ENCODE peak calls at places on chromosomes 11 and 22, in ten cellular contexts. Z, T, E, L, A, H, D, F, S and U are unnamed samples.

GRCh38 chr22:33666661-33667619 is 253.3 kb downstream of the LARGE1 start:
- DNase-seq in Z (no peak), T (no peak), E (no peak), L (no peak), A (no peak), H (no peak), D (no peak), F (no peak), S (no peak), U (no peak)

GRCh38 chr11:83292709-83293435 is 6.7 kb upstream of the CCDC90B start:
- DNase-seq in Z (peak; percentile 57), T (peak; percentile 84), E (no peak), L (peak; percentile 67), A (peak; percentile 77), H (peak; percentile 74), D (no peak), F (no peak), S (no peak), U (no peak)

GRCh38 chr11:72996959-72997358 is 145.2 kb downstream of the FCHSD2 start:
- DNase-seq in Z (no peak), T (no peak), E (no peak), L (no peak), A (no peak), H (no peak), D (no peak), F (no peak), S (no peak), U (no peak)

GRCh38 chr11:33329705-33330329 is 72.6 kb downstream of the HIPK3 start:
- DNase-seq in Z (peak; percentile 50), T (peak; percentile 74), E (no peak), L (peak; percentile 76), A (peak; percentile 71), H (peak; percentile 70), D (no peak), F (no peak), S (no peak), U (peak; percentile 18)

GRCh38 chr11:79485694-79486093 is 44.9 kb upstream of the TENM4 start:
- DNase-seq in Z (no peak), T (no peak), E (no peak), L (no peak), A (no peak), H (no peak), D (no peak), F (no peak), S (no peak), U (no peak)

GRCh38 chr22:44543781-44544181 is 45.7 kb upstream of the RTL6 start:
- DNase-seq in Z (no peak), T (no peak), E (no peak), L (no peak), A (peak; percentile 39), H (no peak), D (peak; percentile 46), F (peak; percentile 50), S (no peak), U (no peak)

GRCh38 chr11:118152552-118153471 is at the start of gene SCN4B:
- DNase-seq in Z (no peak), T (peak; percentile 62), E (peak; percentile 76), L (peak; percentile 18), A (peak; percentile 78), H (peak; percentile 59), D (peak; percentile 82), F (no peak), S (peak; percentile 50), U (peak; percentile 13)

GRCh38 chr11:46260161-46260560 is 17.3 kb upstream of the CREB3L1 start:
- DNase-seq in Z (no peak), T (no peak), E (no peak), L (no peak), A (no peak), H (peak; percentile 38), D (no peak), F (peak; percentile 17), S (no peak), U (no peak)

GRCh38 chr11:47552086-47552580 is 799 bp downstream of the CELF1 start:
- DNase-seq in Z (peak; percentile 12), T (peak; percentile 25), E (peak; percentile 20), L (peak; percentile 46), A (peak; percentile 62), H (peak; percentile 75), D (peak; percentile 72), F (no peak), S (peak; percentile 26), U (no peak)

GRCh38 chr11:34513674-34513995 is at the start of gene ELF5:
- DNase-seq in Z (no peak), T (peak; percentile 9), E (no peak), L (no peak), A (peak; percentile 47), H (no peak), D (no peak), F (no peak), S (no peak), U (no peak)

GRCh38 chr11:120219157-120219934 is 8.5 kb downstream of the OAF start:
- DNase-seq in Z (no peak), T (no peak), E (peak; percentile 52), L (no peak), A (no peak), H (peak; percentile 24), D (no peak), F (no peak), S (peak; percentile 49), U (no peak)

GRCh38 chr11:110319501-110319900 is 23.1 kb upstream of the RDX start:
- DNase-seq in Z (no peak), T (no peak), E (no peak), L (no peak), A (no peak), H (no peak), D (no peak), F (no peak), S (no peak), U (no peak)

GRCh38 chr11:17263803-17264202 is 12.7 kb upstream of the NUCB2 start:
- DNase-seq in Z (no peak), T (peak; percentile 71), E (no peak), L (no peak), A (no peak), H (no peak), D (no peak), F (no peak), S (no peak), U (no peak)

GRCh38 chr11:2777396-2777795 is 77.6 kb upstream of the KCNQ1OT1 start:
- DNase-seq in Z (no peak), T (peak; percentile 60), E (peak; percentile 7), L (no peak), A (no peak), H (peak; percentile 51), D (peak; percentile 56), F (peak; percentile 62), S (peak; percentile 11), U (peak; percentile 1)

GRCh38 chr11:3204141-3205015 is 14.2 kb downstream of the MRGPRG start:
- DNase-seq in Z (no peak), T (no peak), E (peak; percentile 8), L (no peak), A (no peak), H (no peak), D (no peak), F (no peak), S (no peak), U (no peak)

GRCh38 chr11:15967166-15967565 is 389.2 kb downstream of the SOX6 start:
- DNase-seq in Z (no peak), T (peak; percentile 46), E (no peak), L (peak; percentile 80), A (peak; percentile 39), H (peak; percentile 43), D (no peak), F (no peak), S (no peak), U (no peak)

GRCh38 chr11:33642461-33643166 is 58.0 kb downstream of the C11orf91 start:
- DNase-seq in Z (no peak), T (peak; percentile 60), E (no peak), L (peak; percentile 18), A (no peak), H (no peak), D (no peak), F (no peak), S (no peak), U (no peak)

GRCh38 chr11:19276859-19277808 is 36.4 kb upstream of the E2F8 start:
- DNase-seq in Z (peak; percentile 28), T (peak; percentile 55), E (no peak), L (peak; percentile 67), A (peak; percentile 81), H (peak; percentile 30), D (no peak), F (no peak), S (no peak), U (no peak)

GRCh38 chr11:69141742-69142141 is 14.0 kb upstream of the SMIM38 start:
- DNase-seq in Z (no peak), T (no peak), E (no peak), L (no peak), A (no peak), H (no peak), D (peak; percentile 6), F (peak; percentile 9), S (no peak), U (no peak)

GRCh38 chr22:49214976-49215375 is 612.7 kb downstream of the BRD1 start:
- DNase-seq in Z (no peak), T (no peak), E (peak; percentile 6), L (no peak), A (no peak), H (no peak), D (peak; percentile 46), F (peak; percentile 51), S (peak; percentile 3), U (no peak)
- H3K9me3 ChIP-seq in Z (peaks cover 22% of the 10 kb centered on the region), T (no peaks in the 10 kb centered on the region), E (peaks cover 20% of the 10 kb centered on the region), L (peaks cover 19% of the 10 kb centered on the region), A (peaks cover 4% of the 10 kb centered on the region), H (peaks cover 19% of the 10 kb centered on the region), D (no peaks in the 10 kb centered on the region), F (peaks cover 2% of the 10 kb centered on the region), S (no peaks in the 10 kb centered on the region), U (peaks cover 6% of the 10 kb centered on the region)

DNA sequence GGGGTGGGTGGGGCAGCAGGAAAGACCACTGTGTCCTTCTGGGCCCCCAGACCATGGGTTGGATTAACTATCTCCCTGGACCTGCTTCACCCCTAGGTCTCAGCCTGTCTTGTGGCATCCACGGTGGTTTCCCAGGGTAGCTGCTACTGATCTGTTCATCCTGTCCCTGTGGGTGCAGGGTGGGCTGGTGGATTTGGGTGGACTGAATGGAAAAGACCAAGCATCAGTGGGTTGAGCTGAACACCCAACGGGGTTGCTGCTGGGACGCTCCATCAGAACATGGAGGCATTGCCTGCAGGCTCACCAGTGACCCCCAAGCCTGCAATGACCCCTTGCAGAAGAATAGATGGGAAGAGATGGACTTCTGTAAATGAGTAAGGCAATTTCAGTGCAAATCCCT is 812.1 kb downstream of the TBC1D22A start:
- DNase-seq in Z (no peak), T (no peak), E (no peak), L (no peak), A (no peak), H (no peak), D (no peak), F (no peak), S (no peak), U (no peak)
- H3K9me3 ChIP-seq in Z (no peaks in the 10 kb centered on the region), T (no peaks in the 10 kb centered on the region), E (no peaks in the 10 kb centered on the region), L (no peaks in the 10 kb centered on the region), A (no peaks in the 10 kb centered on the region), H (no peaks in the 10 kb centered on the region), D (no peaks in the 10 kb centered on the region), F (no peaks in the 10 kb centered on the region), S (no peaks in the 10 kb centered on the region), U (no peaks in the 10 kb centered on the region)

GRCh38 chr11:13429288-13429687 is 33.7 kb downstream of the BTBD10 start:
- DNase-seq in Z (no peak), T (no peak), E (no peak), L (no peak), A (no peak), H (no peak), D (no peak), F (no peak), S (no peak), U (no peak)
- H3K9me3 ChIP-seq in Z (peaks cover 32% of the 10 kb centered on the region), T (no peaks in the 10 kb centered on the region), E (peaks cover 32% of the 10 kb centered on the region), L (peaks cover 24% of the 10 kb centered on the region), A (peaks cover 14% of the 10 kb centered on the region), H (peaks cover 26% of the 10 kb centered on the region), D (peaks cover 13% of the 10 kb centered on the region), F (peaks cover 2% of the 10 kb centered on the region), S (no peaks in the 10 kb centered on the region), U (peaks cover 5% of the 10 kb centered on the region)

GRCh38 chr22:47423861-47424820 is 661.7 kb downstream of the TBC1D22A start:
- DNase-seq in Z (no peak), T (no peak), E (no peak), L (no peak), A (no peak), H (no peak), D (no peak), F (no peak), S (no peak), U (no peak)
- H3K9me3 ChIP-seq in Z (no peaks in the 10 kb centered on the region), T (no peaks in the 10 kb centered on the region), E (peaks cover 12% of the 10 kb centered on the region), L (no peaks in the 10 kb centered on the region), A (no peaks in the 10 kb centered on the region), H (peaks cover 2% of the 10 kb centered on the region), D (peaks cover 4% of the 10 kb centered on the region), F (no peaks in the 10 kb centered on the region), S (no peaks in the 10 kb centered on the region), U (no peaks in the 10 kb centered on the region)